ENCODE peak calls at places on chromosomes 2 and 18, in six cellular contexts. X, B, Z, M, Q and L are unnamed samples.

GRCh38 chr18:56756971-56757370 is 105.8 kb downstream of the WDR7 start:
- DNase-seq in X (no peak), B (no peak), Z (no peak), M (no peak), Q (no peak), L (no peak)

GRCh38 chr2:109645412-109646184 is 31.4 kb downstream of the SOWAHC start:
- DNase-seq in X (peak), B (no peak), Z (no peak), M (no peak), Q (no peak), L (no peak)

GRCh38 chr2:76978064-76978463 is 544.1 kb downstream of the LRRTM4 start:
- DNase-seq in X (no peak), B (no peak), Z (no peak), M (no peak), Q (no peak), L (no peak)

GRCh38 chr18:41849632-41850031 is 105.4 kb upstream of the PIK3C3 start:
- DNase-seq in X (no peak), B (no peak), Z (no peak), M (no peak), Q (no peak), L (no peak)

GRCh38 chr2:134396493-134396892 is 142.6 kb downstream of the MGAT5 start:
- DNase-seq in X (peak), B (no peak), Z (no peak), M (no peak), Q (no peak), L (no peak)

GRCh38 chr2:132547089-132547687 is 122.8 kb downstream of the LYPD1 start:
- DNase-seq in X (peak), B (peak), Z (peak), M (peak), Q (peak), L (peak)

GRCh38 chr2:74499269-74499939 is at the start of gene LBX2:
- DNase-seq in X (no peak), B (no peak), Z (no peak), M (no peak), Q (no peak), L (no peak)

GRCh38 chr2:100780203-100781008 is 39.5 kb upstream of the NPAS2 start:
- DNase-seq in X (peak), B (no peak), Z (no peak), M (no peak), Q (no peak), L (no peak)

GRCh38 chr2:16441431-16441830 is 224.2 kb downstream of the CYRIA start:
- DNase-seq in X (no peak), B (no peak), Z (no peak), M (no peak), Q (no peak), L (no peak)

GRCh38 chr2:241517297-241517696 is 8.9 kb upstream of the STK25 start:
- DNase-seq in X (no peak), B (no peak), Z (no peak), M (no peak), Q (no peak), L (no peak)

GRCh38 chr18:34258176-34258575 is 33.5 kb upstream of the NOL4 start:
- DNase-seq in X (no peak), B (no peak), Z (no peak), M (no peak), Q (no peak), L (no peak)

GRCh38 chr18:67893896-67894295 is 377.4 kb upstream of the DSEL start:
- DNase-seq in X (no peak), B (no peak), Z (no peak), M (no peak), Q (no peak), L (no peak)

GRCh38 chr18:78596794-78597193 is 382.8 kb upstream of the SALL3 start:
- DNase-seq in X (no peak), B (peak), Z (no peak), M (no peak), Q (no peak), L (no peak)

GRCh38 chr18:48973731-48974130 is 23.0 kb upstream of the SMAD7 start:
- DNase-seq in X (no peak), B (no peak), Z (no peak), M (no peak), Q (no peak), L (no peak)

GRCh38 chr18:32167980-32168379 is 21.9 kb upstream of the MEP1B start:
- DNase-seq in X (no peak), B (no peak), Z (no peak), M (no peak), Q (no peak), L (no peak)

GRCh38 chr2:54903736-54904554 is 146.3 kb downstream of the RTN4 start:
- DNase-seq in X (no peak), B (peak), Z (peak), M (no peak), Q (no peak), L (no peak)

GRCh38 chr2:217618744-217619143 is 384.1 kb downstream of the TNS1 start:
- DNase-seq in X (no peak), B (no peak), Z (no peak), M (no peak), Q (no peak), L (no peak)

GRCh38 chr2:137173514-137173913 is 408.2 kb downstream of the THSD7B start:
- DNase-seq in X (peak), B (no peak), Z (no peak), M (no peak), Q (peak), L (no peak)

GRCh38 chr2:172106128-172106961 is 3.6 kb upstream of the DLX2 start:
- DNase-seq in X (peak), B (no peak), Z (peak), M (peak), Q (no peak), L (no peak)

GRCh38 chr18:57230861-57231260 is 84.0 kb downstream of the BOD1L2 start:
- DNase-seq in X (no peak), B (no peak), Z (no peak), M (no peak), Q (no peak), L (no peak)

GRCh38 chr2:21627938-21628337 is 504.2 kb downstream of the TDRD15 start:
- DNase-seq in X (no peak), B (no peak), Z (no peak), M (no peak), Q (no peak), L (no peak)

GRCh38 chr2:10655841-10656225 is 33.9 kb downstream of the NOL10 start:
- DNase-seq in X (no peak), B (no peak), Z (no peak), M (no peak), Q (no peak), L (no peak)

GRCh38 chr2:177906041-177906718 is 166.4 kb downstream of the PDE11A start:
- DNase-seq in X (peak), B (peak), Z (peak), M (peak), Q (peak), L (peak)

GRCh38 chr2:66428986-66429612 is 5.8 kb upstream of the MEIS1 start:
- DNase-seq in X (peak), B (no peak), Z (peak), M (no peak), Q (no peak), L (no peak)

GRCh38 chr18:22558945-22559385 is 141.2 kb upstream of the CTAGE1 start:
- DNase-seq in X (peak), B (no peak), Z (peak), M (no peak), Q (no peak), L (no peak)
- TF ChIP-seq POLR2AphosphoS5 in X (no peak), B (no peak), Z (peak), M (no peak), Q (no peak), L (no peak)

GRCh38 chr18:40404284-40404683 is 1550.8 kb upstream of the PIK3C3 start:
- DNase-seq in X (no peak), B (no peak), Z (no peak), M (no peak), Q (no peak), L (no peak)
- TF ChIP-seq TAF1 in X (no peak), B (no peak), Z (no peak), M (no peak), Q (no peak), L (no peak)

GRCh38 chr2:43251171-43251731 is 24.8 kb upstream of the ZFP36L2 start:
- DNase-seq in X (peak), B (no peak), Z (no peak), M (no peak), Q (no peak), L (no peak)
- TF ChIP-seq POLR2A in X (no peak), B (no peak), Z (no peak), M (no peak), Q (no peak), L (no peak)

DNA sequence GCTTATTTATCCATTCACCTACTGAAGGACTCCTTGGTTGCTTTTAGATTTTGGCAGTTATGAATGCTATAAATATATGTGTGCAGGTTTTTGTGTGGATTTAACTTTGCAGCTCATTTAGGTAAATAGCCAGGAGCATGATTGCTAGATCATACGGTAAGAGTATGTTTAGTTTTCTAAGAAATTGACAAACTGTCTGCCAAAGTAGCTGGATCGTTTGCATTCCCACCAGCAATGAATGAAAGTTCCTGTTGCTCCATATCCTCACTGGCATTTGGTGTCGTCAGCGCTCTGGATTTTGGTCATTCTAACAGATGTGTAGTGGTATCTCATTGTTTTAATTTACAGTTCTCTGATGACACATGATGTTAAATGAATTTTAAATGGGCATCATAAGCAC is 8.7 kb upstream of the DIPK1C start:
- DNase-seq in X (no peak), B (no peak), Z (no peak), M (no peak), Q (no peak), L (no peak)
- TF ChIP-seq POLR2AphosphoS5 in X (no peak), B (no peak), Z (no peak), M (no peak), Q (no peak), L (no peak)